ENCODE peak calls at places on chromosomes 12 and 14, in ten cellular contexts. D is stimulated activated CD4-positive, alpha-beta T cell treated with anti-CD3 and anti-CD28 coated beads, TNF-alpha, amount 100 ng/mL, for 4 hours; F is heart right ventricle; S is neural crest cell; H is iPS-NIHi11; E is T-helper 2 cell; G is dorsolateral prefrontal cortex; K is NCI-H2107; W is naive thymus-derived CD4-positive, alpha-beta T cell; C is uterus. Z is an unnamed sample.

GRCh38 chr12:55729592-55730446 is 1.0 kb upstream of the CD63 start:
- DNase-seq in D (no peak), F (peak; percentile 88), S (peak; percentile 75), H (peak; percentile 83), E (peak; percentile 71), G (peak; percentile 70), K (peak; percentile 86), W (no peak), C (peak; percentile 93), Z (peak; percentile 93)

GRCh38 chr14:88009486-88009885 is 4.6 kb downstream of the GPR65 start:
- DNase-seq in D (no peak), F (no peak), S (no peak), H (no peak), E (no peak), G (no peak), K (no peak), W (no peak), C (no peak), Z (no peak)

GRCh38 chr14:35341454-35342159 is 49.4 kb downstream of the PSMA6 start:
- DNase-seq in D (no peak), F (peak; percentile 95), S (no peak), H (peak; percentile 80), E (peak; percentile 76), G (peak; percentile 93), K (peak; percentile 94), W (no peak), C (peak; percentile 95), Z (peak; percentile 93)

GRCh38 chr14:36767603-36768281 is 106.1 kb downstream of the PAX9 start:
- DNase-seq in D (no peak), F (no peak), S (no peak), H (peak; percentile 42), E (no peak), G (no peak), K (peak; percentile 94), W (no peak), C (no peak), Z (no peak)

GRCh38 chr12:127496255-127496654 is 770.7 kb upstream of the TMEM132C start:
- DNase-seq in D (no peak), F (no peak), S (no peak), H (no peak), E (peak; percentile 17), G (no peak), K (no peak), W (no peak), C (no peak), Z (no peak)

GRCh38 chr12:113808095-113808951 is 157.8 kb downstream of the RBM19 start:
- DNase-seq in D (no peak), F (no peak), S (no peak), H (no peak), E (no peak), G (no peak), K (no peak), W (no peak), C (no peak), Z (no peak)

GRCh38 chr12:98332626-98333025 is 182.8 kb upstream of the TMPO start:
- DNase-seq in D (no peak), F (no peak), S (no peak), H (no peak), E (no peak), G (no peak), K (no peak), W (no peak), C (no peak), Z (no peak)

GRCh38 chr14:23436327-23437141 is 1.1 kb upstream of the MYH7 start:
- DNase-seq in D (no peak), F (peak; percentile 30), S (peak; percentile 46), H (no peak), E (no peak), G (no peak), K (no peak), W (no peak), C (no peak), Z (no peak)

GRCh38 chr12:131209082-131210070 is 255.7 kb downstream of the ADGRD1 start:
- DNase-seq in D (no peak), F (no peak), S (no peak), H (no peak), E (no peak), G (no peak), K (no peak), W (no peak), C (no peak), Z (no peak)